ENCODE peak calls at places on chromosomes 6 and 20, in nine cellular contexts. Q, O, H, B, P, I, Z, J and K are unnamed samples.

GRCh38 chr6:152209211-152209610 is 401.7 kb downstream of the ESR1 start:
- DNase-seq in Q (no peak), O (no peak), H (no peak), B (no peak), P (no peak), I (no peak), Z (no peak), J (no peak), K (no peak)

GRCh38 chr6:27726620-27727023 is 185.6 kb downstream of the OR2B2 start:
- DNase-seq in Q (no peak), O (no peak), H (no peak), B (no peak), P (no peak), I (peak), Z (no peak), J (no peak), K (no peak)

GRCh38 chr20:36439040-36439730 is 102.1 kb upstream of the MYL9 start:
- DNase-seq in Q (peak), O (peak), H (peak), B (peak), P (peak), I (peak), Z (peak), J (peak), K (peak)

GRCh38 chr6:28134716-28135115 is 7.0 kb upstream of the ZKSCAN8 start:
- DNase-seq in Q (no peak), O (no peak), H (no peak), B (no peak), P (no peak), I (no peak), Z (no peak), J (no peak), K (no peak)

GRCh38 chr20:19738936-19739335 is 19.1 kb upstream of the RIN2 start:
- DNase-seq in Q (no peak), O (no peak), H (no peak), B (no peak), P (no peak), I (no peak), Z (no peak), J (no peak), K (no peak)

GRCh38 chr20:8670900-8671229 is 398.0 kb upstream of the PLCB4 start:
- DNase-seq in Q (no peak), O (no peak), H (no peak), B (no peak), P (no peak), I (no peak), Z (no peak), J (no peak), K (no peak)

GRCh38 chr6:112485813-112486212 is 138.7 kb downstream of the RFPL4B start:
- DNase-seq in Q (no peak), O (no peak), H (no peak), B (no peak), P (no peak), I (no peak), Z (no peak), J (no peak), K (no peak)

GRCh38 chr6:113813207-113813606 is 43.9 kb upstream of the MARCKS start:
- DNase-seq in Q (no peak), O (no peak), H (no peak), B (no peak), P (no peak), I (no peak), Z (peak), J (no peak), K (no peak)

GRCh38 chr6:118813795-118814194 is 80.2 kb upstream of the ASF1A start:
- DNase-seq in Q (no peak), O (no peak), H (no peak), B (no peak), P (no peak), I (no peak), Z (peak), J (no peak), K (no peak)

GRCh38 chr20:32356935-32357868 is 929 bp upstream of the ASXL1 start:
- DNase-seq in Q (peak), O (peak), H (no peak), B (peak), P (peak), I (no peak), Z (no peak), J (peak), K (no peak)

GRCh38 chr20:1802385-1803215 is 92.6 kb upstream of the SIRPA start:
- DNase-seq in Q (peak), O (peak), H (no peak), B (peak), P (peak), I (peak), Z (peak), J (peak), K (peak)

GRCh38 chr6:11271637-11272036 is 39.2 kb upstream of the NEDD9 start:
- DNase-seq in Q (no peak), O (no peak), H (no peak), B (no peak), P (no peak), I (no peak), Z (peak), J (no peak), K (no peak)

GRCh38 chr6:140541288-140541687 is 1166.8 kb upstream of the CITED2 start:
- DNase-seq in Q (no peak), O (no peak), H (no peak), B (no peak), P (no peak), I (no peak), Z (no peak), J (no peak), K (no peak)

GRCh38 chr20:32282461-32282860 is 5.0 kb downstream of the KIF3B start:
- DNase-seq in Q (peak), O (no peak), H (no peak), B (peak), P (no peak), I (no peak), Z (no peak), J (peak), K (no peak)

GRCh38 chr6:149923327-149923986 is 536 bp upstream of the RAET1G start:
- DNase-seq in Q (peak), O (no peak), H (no peak), B (no peak), P (no peak), I (no peak), Z (no peak), J (peak), K (peak)

GRCh38 chr20:20223981-20224380 is 143.9 kb upstream of the INSM1 start:
- DNase-seq in Q (no peak), O (no peak), H (no peak), B (no peak), P (no peak), I (no peak), Z (no peak), J (no peak), K (no peak)

GRCh38 chr6:119453242-119453641 is 103.7 kb upstream of the MAN1A1 start:
- DNase-seq in Q (no peak), O (no peak), H (no peak), B (no peak), P (no peak), I (no peak), Z (no peak), J (no peak), K (no peak)

GRCh38 chr6:106477790-106478189 is 117.3 kb downstream of the CRYBG1 start:
- DNase-seq in Q (no peak), O (no peak), H (no peak), B (no peak), P (no peak), I (no peak), Z (no peak), J (peak), K (no peak)

GRCh38 chr20:62426678-62427077 is 661 bp downstream of the RBBP8NL start:
- DNase-seq in Q (no peak), O (peak), H (no peak), B (no peak), P (peak), I (peak), Z (no peak), J (no peak), K (no peak)

GRCh38 chr6:38617856-38618255 is 21.9 kb downstream of the BTBD9 start:
- DNase-seq in Q (no peak), O (no peak), H (no peak), B (no peak), P (no peak), I (no peak), Z (no peak), J (no peak), K (no peak)

GRCh38 chr6:106976270-106976669 is 1.7 kb upstream of the CD24 start:
- DNase-seq in Q (no peak), O (no peak), H (no peak), B (no peak), P (peak), I (no peak), Z (no peak), J (no peak), K (no peak)

GRCh38 chr20:52847029-52847660 is 125.0 kb upstream of the TSHZ2 start:
- DNase-seq in Q (no peak), O (no peak), H (no peak), B (no peak), P (no peak), I (no peak), Z (no peak), J (no peak), K (no peak)

GRCh38 chr6:53861543-53861942 is 66.7 kb downstream of the LRRC1 start:
- DNase-seq in Q (no peak), O (no peak), H (no peak), B (no peak), P (no peak), I (no peak), Z (no peak), J (no peak), K (no peak)

GRCh38 chr6:52059821-52060220 is 27.6 kb downstream of the PKHD1 start:
- DNase-seq in Q (no peak), O (no peak), H (no peak), B (no peak), P (no peak), I (no peak), Z (no peak), J (no peak), K (no peak)

GRCh38 chr6:73079611-73079955 is 145.7 kb downstream of the KHDC1L start:
- DNase-seq in Q (no peak), O (no peak), H (no peak), B (no peak), P (no peak), I (no peak), Z (peak), J (no peak), K (no peak)

GRCh38 chr6:3820563-3820962 is 28.6 kb upstream of the FAM50B start:
- DNase-seq in Q (no peak), O (no peak), H (no peak), B (no peak), P (no peak), I (no peak), Z (no peak), J (no peak), K (peak)

GRCh38 chr6:18211338-18211737 is 53.0 kb downstream of the DEK start:
- DNase-seq in Q (no peak), O (no peak), H (no peak), B (no peak), P (no peak), I (no peak), Z (no peak), J (no peak), K (no peak)

GRCh38 chr20:16040742-16041141 is 532.5 kb downstream of the KIF16B start:
- DNase-seq in Q (no peak), O (no peak), H (no peak), B (no peak), P (no peak), I (no peak), Z (no peak), J (no peak), K (no peak)

GRCh38 chr6:46741482-46741881 is 5.3 kb upstream of the ANKRD66 start:
- DNase-seq in Q (no peak), O (no peak), H (no peak), B (no peak), P (no peak), I (no peak), Z (no peak), J (no peak), K (no peak)

GRCh38 chr6:21679761-21680265 is 86.3 kb downstream of the SOX4 start:
- DNase-seq in Q (no peak), O (no peak), H (no peak), B (no peak), P (no peak), I (no peak), Z (peak), J (no peak), K (no peak)

GRCh38 chr6:145631374-145631773 is 103.9 kb downstream of the EPM2A start:
- DNase-seq in Q (no peak), O (no peak), H (no peak), B (no peak), P (no peak), I (no peak), Z (no peak), J (no peak), K (no peak)

GRCh38 chr6:170378502-170378901 is 71.9 kb downstream of the FAM120B start:
- DNase-seq in Q (no peak), O (no peak), H (no peak), B (no peak), P (no peak), I (no peak), Z (no peak), J (no peak), K (no peak)

GRCh38 chr20:5657873-5658200 is 92.4 kb upstream of the SHLD1 start:
- DNase-seq in Q (no peak), O (no peak), H (no peak), B (no peak), P (no peak), I (no peak), Z (no peak), J (no peak), K (no peak)

GRCh38 chr20:4091332-4092135 is 76.2 kb upstream of the RNF24 start:
- DNase-seq in Q (no peak), O (peak), H (no peak), B (peak), P (peak), I (peak), Z (peak), J (peak), K (peak)

GRCh38 chr6:77264970-77265369 is 198.3 kb downstream of the HTR1B start:
- DNase-seq in Q (no peak), O (no peak), H (no peak), B (no peak), P (no peak), I (peak), Z (no peak), J (no peak), K (no peak)
- TF ChIP-seq CTCF in Q (no peak), O (no peak), H (no peak), B (no peak), P (no peak), I (peak), Z (no peak), J (no peak), K (no peak)

GRCh38 chr6:148395583-148396101 is 53.0 kb downstream of the SASH1 start:
- DNase-seq in Q (peak), O (no peak), H (no peak), B (peak), P (no peak), I (no peak), Z (no peak), J (no peak), K (no peak)
- H3K27ac ChIP-seq in Q (peak), O (no peak), H (no peak), B (peak), P (no peak), I (no peak), Z (no peak), J (no peak), K (peak)

GRCh38 chr6:33139596-33140206 is 52.6 kb downstream of the COL11A2 start:
- DNase-seq in Q (no peak), O (no peak), H (no peak), B (no peak), P (no peak), I (no peak), Z (peak), J (no peak), K (no peak)

GRCh38 chr6:33142501-33142900 is 49.8 kb downstream of the COL11A2 start:
- DNase-seq in Q (no peak), O (no peak), H (no peak), B (no peak), P (no peak), I (no peak), Z (no peak), J (no peak), K (no peak)

GRCh38 chr6:33144373-33144772 is 47.9 kb downstream of the COL11A2 start:
- DNase-seq in Q (no peak), O (no peak), H (no peak), B (no peak), P (no peak), I (no peak), Z (no peak), J (no peak), K (no peak)

GRCh38 chr6:33140556-33140955 is 51.7 kb downstream of the COL11A2 start:
- DNase-seq in Q (no peak), O (no peak), H (no peak), B (no peak), P (no peak), I (no peak), Z (no peak), J (no peak), K (no peak)

DNA sequence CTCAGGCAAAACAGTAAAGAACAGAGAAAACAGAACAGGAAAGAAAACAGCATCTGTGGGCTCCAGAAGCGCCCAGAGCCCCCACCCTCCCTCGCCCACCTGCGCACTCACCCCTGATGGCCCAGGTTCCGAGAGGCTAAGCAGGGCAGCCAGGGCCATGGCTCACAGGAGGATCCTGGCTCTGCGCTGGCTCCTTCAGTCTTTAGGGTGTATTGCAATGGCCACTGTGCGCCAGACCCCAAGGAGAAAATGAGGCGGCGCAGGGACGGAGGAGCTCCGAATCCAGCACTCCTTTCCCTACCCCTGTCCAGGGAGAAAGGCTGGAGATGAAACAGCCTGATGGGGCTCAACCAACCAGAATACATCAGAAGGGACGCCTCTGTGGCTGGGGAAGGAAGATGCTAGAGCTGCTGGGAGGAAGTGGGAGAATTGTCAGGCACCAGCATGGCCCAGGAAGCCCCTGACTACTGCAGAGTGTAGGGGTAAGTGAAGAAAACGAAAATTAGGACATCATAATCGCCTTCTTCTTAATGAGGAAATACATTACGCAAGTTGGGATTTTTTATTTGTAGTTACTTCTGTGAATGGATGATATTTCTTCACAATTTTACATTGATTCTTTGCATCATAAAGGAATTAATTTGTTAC is 49.0 kb downstream of the COL11A2 start:
- DNase-seq in Q (no peak), O (no peak), H (no peak), B (no peak), P (no peak), I (peak), Z (no peak), J (no peak), K (no peak)
- TF ChIP-seq CTCF in Q (no peak), O (no peak), H (no peak), B (no peak), P (no peak), I (peak), Z (peak), J (no peak), K (no peak)

GRCh38 chr20:53888951-53889350 is 181.4 kb downstream of the BCAS1 start:
- DNase-seq in Q (no peak), O (no peak), H (no peak), B (no peak), P (no peak), I (no peak), Z (no peak), J (no peak), K (no peak)

GRCh38 chr20:53890434-53891305 is 179.7 kb downstream of the BCAS1 start:
- DNase-seq in Q (no peak), O (no peak), H (no peak), B (no peak), P (peak), I (no peak), Z (peak), J (no peak), K (no peak)

GRCh38 chr20:53888510-53888909 is 181.9 kb downstream of the BCAS1 start:
- DNase-seq in Q (no peak), O (no peak), H (no peak), B (no peak), P (no peak), I (no peak), Z (no peak), J (no peak), K (no peak)

GRCh38 chr20:53889411-53890148 is 180.8 kb downstream of the BCAS1 start:
- DNase-seq in Q (no peak), O (no peak), H (no peak), B (no peak), P (no peak), I (no peak), Z (no peak), J (no peak), K (no peak)

GRCh38 chr20:53891306-53891894 is 179.0 kb downstream of the BCAS1 start:
- DNase-seq in Q (peak), O (no peak), H (no peak), B (no peak), P (no peak), I (no peak), Z (no peak), J (no peak), K (no peak)
- H3K27ac ChIP-seq in Q (no peak), O (no peak), H (no peak), B (peak), P (peak), I (no peak), Z (peak), J (no peak), K (no peak)

DNA sequence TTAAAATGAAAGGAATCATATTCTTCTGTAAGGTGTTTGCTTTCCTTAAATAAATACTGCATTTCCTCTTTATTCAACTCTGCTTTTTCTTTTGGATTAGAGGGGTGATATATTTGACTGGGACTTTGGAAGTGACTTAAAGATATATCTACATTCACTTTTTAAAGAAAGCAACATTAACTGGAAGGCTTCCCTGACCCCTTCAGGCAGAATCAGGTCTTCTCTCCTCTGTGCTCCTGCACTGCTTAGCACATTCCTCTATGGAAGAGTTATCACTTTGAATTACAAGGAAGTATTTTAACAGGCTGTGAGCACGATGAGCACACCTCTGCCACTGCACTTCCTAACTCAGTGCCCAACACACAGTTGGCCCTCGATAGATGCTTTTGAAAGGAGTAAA is 59.2 kb upstream of the POU3F2 start:
- DNase-seq in Q (no peak), O (peak), H (no peak), B (no peak), P (no peak), I (no peak), Z (no peak), J (no peak), K (no peak)
- TF ChIP-seq CTCF in Q (no peak), O (no peak), H (no peak), B (no peak), P (no peak), I (peak), Z (no peak), J (no peak), K (no peak)

GRCh38 chr6:132122176-132122575 is 171.0 kb upstream of the CCN2 start:
- DNase-seq in Q (no peak), O (no peak), H (no peak), B (no peak), P (no peak), I (no peak), Z (no peak), J (no peak), K (no peak)
- H3K27ac ChIP-seq in Q (no peak), O (no peak), H (no peak), B (no peak), P (no peak), I (no peak), Z (no peak), J (no peak), K (no peak)

GRCh38 chr20:50085146-50085480 is 27.8 kb downstream of the UBE2V1 start:
- DNase-seq in Q (peak), O (no peak), H (no peak), B (no peak), P (no peak), I (no peak), Z (no peak), J (no peak), K (no peak)

GRCh38 chr20:50083034-50083433 is 29.9 kb downstream of the UBE2V1 start:
- DNase-seq in Q (peak), O (no peak), H (no peak), B (no peak), P (no peak), I (no peak), Z (no peak), J (peak), K (no peak)

GRCh38 chr20:50089140-50089786 is 23.7 kb downstream of the UBE2V1 start:
- DNase-seq in Q (no peak), O (no peak), H (no peak), B (no peak), P (no peak), I (no peak), Z (no peak), J (no peak), K (no peak)

GRCh38 chr20:50088022-50088421 is 24.9 kb downstream of the UBE2V1 start:
- DNase-seq in Q (no peak), O (no peak), H (no peak), B (no peak), P (no peak), I (no peak), Z (no peak), J (no peak), K (no peak)

GRCh38 chr20:50085481-50086365 is 27.2 kb downstream of the UBE2V1 start:
- DNase-seq in Q (peak), O (peak), H (peak), B (peak), P (peak), I (peak), Z (peak), J (peak), K (no peak)
- TF ChIP-seq CTCF in Q (peak), O (peak), H (peak), B (peak), P (peak), I (peak), Z (peak), J (peak), K (peak)